ENCODE peak calls at places on chromosomes 4 and X, in six cellular contexts. T, A, M, O, X and F are unnamed samples.

GRCh38 chrX:130393451-130394074 is 8.1 kb upstream of the GPR119 start:
- DNase-seq in T (peak), A (peak), M (no peak), O (peak), X (peak), F (peak)

GRCh38 chrX:31580227-31580626 is 508.4 kb upstream of the FTHL17 start:
- DNase-seq in T (no peak), A (no peak), M (no peak), O (no peak), X (no peak), F (no peak)

GRCh38 chr4:129602447-129602846 is 506.5 kb downstream of the C4orf33 start:
- DNase-seq in T (no peak), A (no peak), M (no peak), O (no peak), X (no peak), F (no peak)

GRCh38 chr4:106315476-106315967 is 487 bp downstream of the TBCK start:
- DNase-seq in T (no peak), A (peak), M (no peak), O (no peak), X (peak), F (peak)

GRCh38 chrX:32525234-32525633 is 686.1 kb downstream of the DMD start:
- DNase-seq in T (no peak), A (no peak), M (no peak), O (no peak), X (no peak), F (no peak)

GRCh38 chr4:10075953-10076391 is 40.6 kb downstream of the WDR1 start:
- DNase-seq in T (no peak), A (no peak), M (no peak), O (no peak), X (no peak), F (no peak)

GRCh38 chr4:10186228-10187214 is 69.9 kb upstream of the WDR1 start:
- DNase-seq in T (no peak), A (peak), M (no peak), O (no peak), X (no peak), F (peak)

GRCh38 chr4:74624351-74625151 is 169.8 kb downstream of the BTC start:
- DNase-seq in T (peak), A (no peak), M (no peak), O (peak), X (peak), F (peak)

GRCh38 chr4:107094332-107094731 is 58.2 kb upstream of the DKK2 start:
- DNase-seq in T (peak), A (no peak), M (no peak), O (no peak), X (peak), F (peak)

GRCh38 chrX:112555831-112556230 is 123.9 kb downstream of the LHFPL1 start:
- DNase-seq in T (no peak), A (no peak), M (no peak), O (no peak), X (no peak), F (no peak)

GRCh38 chrX:112961981-112962380 is 121.3 kb upstream of the AMOT start:
- DNase-seq in T (no peak), A (no peak), M (no peak), O (no peak), X (no peak), F (no peak)

GRCh38 chr4:166021617-166022016 is 148.6 kb downstream of the TLL1 start:
- DNase-seq in T (no peak), A (no peak), M (no peak), O (no peak), X (no peak), F (no peak)

GRCh38 chr4:36316544-36317082 is 35.2 kb downstream of the DTHD1 start:
- DNase-seq in T (no peak), A (no peak), M (no peak), O (no peak), X (no peak), F (no peak)

GRCh38 chr4:3484057-3484973 is 21.2 kb downstream of the DOK7 start:
- DNase-seq in T (no peak), A (no peak), M (no peak), O (peak), X (peak), F (peak)

GRCh38 chrX:154059729-154060245 is 37.7 kb downstream of the MECP2 start:
- DNase-seq in T (no peak), A (no peak), M (no peak), O (no peak), X (no peak), F (peak)

GRCh38 chr4:78781925-78782324 is 5.8 kb downstream of the BMP2K start:
- DNase-seq in T (no peak), A (no peak), M (no peak), O (no peak), X (no peak), F (peak)

GRCh38 chr4:3513807-3514206 is 18.4 kb downstream of the LRPAP1 start:
- DNase-seq in T (no peak), A (no peak), M (no peak), O (no peak), X (no peak), F (no peak)

GRCh38 chrX:70479197-70479969 is 34.7 kb downstream of the DLG3 start:
- DNase-seq in T (peak), A (no peak), M (no peak), O (peak), X (peak), F (peak)

GRCh38 chr4:183130328-183131155 is 31.5 kb downstream of the WWC2 start:
- DNase-seq in T (peak), A (no peak), M (no peak), O (peak), X (no peak), F (no peak)

GRCh38 chrX:12771445-12772069 is 19.7 kb upstream of the PRPS2 start:
- DNase-seq in T (peak), A (peak), M (peak), O (peak), X (no peak), F (peak)

GRCh38 chrX:129576539-129576938 is 36.5 kb downstream of the OCRL start:
- DNase-seq in T (no peak), A (no peak), M (no peak), O (no peak), X (no peak), F (no peak)

GRCh38 chrX:39984191-39984956 is 113.4 kb downstream of the BCOR start:
- DNase-seq in T (no peak), A (peak), M (peak), O (no peak), X (no peak), F (no peak)

GRCh38 chr4:40998680-40999358 is 215.5 kb downstream of the APBB2 start:
- DNase-seq in T (peak), A (no peak), M (no peak), O (peak), X (no peak), F (peak)

GRCh38 chr4:148216321-148216720 is 225.9 kb downstream of the NR3C2 start:
- DNase-seq in T (no peak), A (no peak), M (no peak), O (no peak), X (no peak), F (no peak)

GRCh38 chrX:78658851-78659744 is at the start of gene RTL3:
- DNase-seq in T (peak), A (no peak), M (no peak), O (no peak), X (no peak), F (peak)

GRCh38 chrX:9907645-9908387 is 59.3 kb upstream of the CLDN34 start:
- DNase-seq in T (peak), A (no peak), M (no peak), O (no peak), X (no peak), F (peak)

GRCh38 chrX:133783273-133783672 is 202.1 kb downstream of the GPC3 start:
- DNase-seq in T (no peak), A (no peak), M (peak), O (no peak), X (no peak), F (no peak)

GRCh38 chr4:15469402-15470148 is at the start of gene CC2D2A:
- DNase-seq in T (peak), A (no peak), M (no peak), O (peak), X (no peak), F (no peak)

GRCh38 chr4:47054130-47054529 is 22.8 kb downstream of the GABRB1 start:
- DNase-seq in T (no peak), A (no peak), M (no peak), O (no peak), X (no peak), F (no peak)

GRCh38 chr4:113435893-113436292 is 325.6 kb downstream of the CAMK2D start:
- DNase-seq in T (peak), A (no peak), M (no peak), O (no peak), X (no peak), F (peak)

GRCh38 chrX:99795495-99795894 is 614.6 kb downstream of the PCDH19 start:
- DNase-seq in T (no peak), A (no peak), M (no peak), O (peak), X (no peak), F (peak)

GRCh38 chr4:33025236-33025635 is 2305.1 kb downstream of the PCDH7 start:
- DNase-seq in T (no peak), A (no peak), M (no peak), O (no peak), X (no peak), F (no peak)

GRCh38 chrX:46354481-46354880 is 190.7 kb downstream of the ZNF674 start:
- DNase-seq in T (no peak), A (no peak), M (no peak), O (no peak), X (no peak), F (no peak)

GRCh38 chr4:172983014-172983413 is 185.6 kb upstream of the GALNT7 start:
- DNase-seq in T (no peak), A (no peak), M (no peak), O (no peak), X (no peak), F (no peak)

GRCh38 chr4:8108261-8108660 is 50.4 kb downstream of the ABLIM2 start:
- DNase-seq in T (no peak), A (no peak), M (no peak), O (no peak), X (no peak), F (no peak)

GRCh38 chr4:123266221-123266620 is 130.4 kb upstream of the SPRY1 start:
- DNase-seq in T (no peak), A (no peak), M (no peak), O (no peak), X (no peak), F (no peak)

GRCh38 chr4:99117876-99118693 is 26.0 kb downstream of the ADH4 start:
- DNase-seq in T (peak), A (no peak), M (no peak), O (peak), X (peak), F (peak)

GRCh38 chr4:112766422-112766821 is 129.5 kb downstream of the LARP7 start:
- DNase-seq in T (no peak), A (no peak), M (no peak), O (peak), X (no peak), F (peak)

GRCh38 chr4:139555705-139556070 is 331 bp downstream of the SETD7 start:
- DNase-seq in T (no peak), A (no peak), M (no peak), O (no peak), X (no peak), F (no peak)

GRCh38 chr4:139099366-139099982 is 77.5 kb downstream of the ELF2 start:
- DNase-seq in T (peak), A (peak), M (peak), O (peak), X (peak), F (peak)

GRCh38 chr4:158610790-158611189 is 60.9 kb downstream of the C4orf46 start:
- DNase-seq in T (peak), A (no peak), M (no peak), O (no peak), X (no peak), F (no peak)
- TF ChIP-seq MYC in T (no peak), A (no peak), M (no peak), O (no peak), X (no peak), F (no peak)

GRCh38 chrX:150363561-150364346 is 637 bp downstream of the MAMLD1 start:
- DNase-seq in T (peak), A (no peak), M (no peak), O (peak), X (no peak), F (peak)

GRCh38 chrX:150364347-150365050 is 1.4 kb downstream of the MAMLD1 start:
- DNase-seq in T (peak), A (no peak), M (no peak), O (peak), X (no peak), F (peak)

GRCh38 chrX:150365953-150366911 is 3.1 kb downstream of the MAMLD1 start:
- DNase-seq in T (peak), A (peak), M (no peak), O (peak), X (no peak), F (no peak)

GRCh38 chrX:150365051-150365952 is 2.2 kb downstream of the MAMLD1 start:
- DNase-seq in T (peak), A (peak), M (no peak), O (peak), X (no peak), F (peak)

DNA sequence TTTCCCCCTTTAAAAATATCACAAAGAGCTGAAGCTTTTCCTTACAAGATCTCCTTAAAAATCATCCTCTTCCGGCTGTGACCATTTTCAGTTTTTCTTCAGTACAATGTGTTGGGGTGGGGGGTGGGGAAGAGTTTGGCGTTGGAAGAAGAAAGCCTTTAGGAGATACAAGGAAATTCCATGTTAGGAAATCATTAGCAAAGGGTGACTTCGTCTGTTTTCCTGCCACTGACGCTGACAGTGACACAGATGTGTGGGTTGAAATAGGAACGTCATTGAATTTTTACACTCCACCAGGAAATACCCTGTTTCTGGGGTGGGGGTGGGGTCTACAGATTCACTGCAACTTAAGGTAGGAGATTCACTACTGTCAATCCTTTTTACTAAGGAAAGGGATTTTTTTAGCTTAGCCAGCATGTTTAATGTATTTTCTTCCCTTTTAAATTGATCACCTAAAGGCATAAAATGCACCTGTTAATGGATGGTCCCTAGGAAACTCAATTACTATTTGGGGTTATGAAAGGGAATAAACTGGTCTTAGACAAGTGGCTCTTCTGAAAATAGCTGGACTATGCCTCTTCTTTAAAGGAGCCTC is 3.9 kb downstream of the MAMLD1 start:
- DNase-seq in T (no peak), A (no peak), M (no peak), O (peak), X (no peak), F (no peak)
- TF ChIP-seq POLR2A in T (no peak), A (no peak), M (no peak), O (no peak), X (no peak), F (no peak)

DNA sequence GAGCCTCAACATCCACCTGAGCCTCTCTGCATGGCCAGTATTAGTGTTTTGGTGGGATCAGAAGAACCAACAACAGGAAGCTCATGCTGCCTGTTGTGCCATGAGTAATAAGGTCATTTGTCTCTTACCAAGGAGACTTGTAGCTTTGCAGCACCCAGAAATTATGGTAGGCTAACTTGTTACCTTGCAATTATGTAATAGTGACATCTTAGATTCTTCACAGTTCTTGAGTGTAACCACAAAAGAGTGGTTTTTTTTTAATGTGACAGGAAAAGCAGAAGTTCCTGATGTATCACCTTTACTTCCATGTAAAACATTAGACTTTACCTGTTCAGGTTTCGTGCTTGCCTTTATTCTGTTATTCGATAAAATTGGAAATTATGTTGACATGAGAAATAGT is 263.9 kb upstream of the CXXC4 start:
- DNase-seq in T (no peak), A (no peak), M (no peak), O (no peak), X (no peak), F (no peak)
- TF ChIP-seq MYC in T (no peak), A (no peak), M (no peak), O (no peak), X (no peak), F (no peak)

GRCh38 chr4:153222162-153222789 is 18.0 kb downstream of the TRIM2 start:
- DNase-seq in T (peak), A (no peak), M (no peak), O (no peak), X (no peak), F (no peak)
- TF ChIP-seq POLR2A in T (no peak), A (no peak), M (no peak), O (no peak), X (no peak), F (no peak)

GRCh38 chrX:36978886-36979285 is 29.3 kb upstream of the FAM47C start:
- DNase-seq in T (peak), A (no peak), M (no peak), O (no peak), X (no peak), F (no peak)
- TF ChIP-seq MYC in T (no peak), A (no peak), M (no peak), O (no peak), X (no peak), F (no peak)

DNA sequence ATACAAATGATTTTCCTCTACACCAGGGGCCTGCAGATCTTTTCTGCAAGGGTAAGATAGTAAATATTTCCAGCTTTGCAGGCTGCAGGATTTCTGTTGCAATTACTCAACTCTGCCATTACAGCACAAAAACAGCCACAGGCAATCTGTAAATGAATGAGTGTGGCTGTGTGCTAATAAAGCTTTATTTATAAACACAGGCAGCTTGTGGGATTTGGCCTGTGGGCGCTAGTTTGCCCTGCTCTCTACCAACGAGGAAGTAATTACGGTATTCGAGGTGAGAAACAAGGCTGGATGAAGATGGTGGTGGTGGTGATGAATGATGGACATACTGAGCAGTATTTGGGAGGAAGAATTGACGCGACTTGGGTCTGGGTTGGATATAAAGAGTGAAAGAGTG is 30.7 kb downstream of the ADGRG2 start:
- DNase-seq in T (no peak), A (no peak), M (no peak), O (no peak), X (no peak), F (no peak)
- TF ChIP-seq POLR2A in T (no peak), A (no peak), M (no peak), O (no peak), X (no peak), F (no peak)

GRCh38 chr4:93743638-93744037 is 84.9 kb upstream of the ATOH1 start:
- DNase-seq in T (no peak), A (no peak), M (no peak), O (no peak), X (no peak), F (no peak)

GRCh38 chr4:93740890-93741289 is 87.7 kb upstream of the ATOH1 start:
- DNase-seq in T (no peak), A (no peak), M (no peak), O (no peak), X (no peak), F (no peak)
- TF ChIP-seq MYC in T (no peak), A (no peak), M (no peak), O (no peak), X (no peak), F (no peak)

GRCh38 chr4:90148574-90149170 is 21.5 kb downstream of the CCSER1 start:
- DNase-seq in T (no peak), A (no peak), M (no peak), O (no peak), X (no peak), F (no peak)
- TF ChIP-seq POLR2A in T (no peak), A (no peak), M (no peak), O (no peak), X (no peak), F (no peak)